ENCODE peak calls at places on chromosomes 16 and 17, in five cellular contexts. One of them, this sample, is unnamed.

GRCh38 chr17:3985800-3986199 is 21.6 kb upstream of the ATP2A3 start:
- DNase-seq in heart left ventricle: no peak
- DNase-seq in cardiac muscle cell: no peak
- DNase-seq in CD4-positive, CD25-positive, alpha-beta regulatory T cell: no peak
- DNase-seq in heart right ventricle: no peak
- DNase-seq in this sample: no peak

GRCh38 chr17:40440166-40440565 is 3.1 kb upstream of the IGFBP4 start:
- DNase-seq in heart left ventricle: no peak
- DNase-seq in cardiac muscle cell: no peak
- DNase-seq in CD4-positive, CD25-positive, alpha-beta regulatory T cell: no peak
- DNase-seq in heart right ventricle: no peak
- DNase-seq in this sample: no peak

GRCh38 chr16:11092788-11093577 is 148.6 kb downstream of the CLEC16A start:
- DNase-seq in heart left ventricle: peak; percentile 17
- DNase-seq in cardiac muscle cell: no peak
- DNase-seq in CD4-positive, CD25-positive, alpha-beta regulatory T cell: no peak
- DNase-seq in heart right ventricle: no peak
- DNase-seq in this sample: no peak

GRCh38 chr17:28004344-28004743 is 38.1 kb upstream of the NLK start:
- DNase-seq in heart left ventricle: no peak
- DNase-seq in cardiac muscle cell: no peak
- DNase-seq in CD4-positive, CD25-positive, alpha-beta regulatory T cell: no peak
- DNase-seq in heart right ventricle: no peak
- DNase-seq in this sample: no peak

GRCh38 chr17:40564883-40565744 is at the start of gene CCR7:
- DNase-seq in heart left ventricle: no peak
- DNase-seq in cardiac muscle cell: no peak
- DNase-seq in CD4-positive, CD25-positive, alpha-beta regulatory T cell: peak; percentile 83
- DNase-seq in heart right ventricle: no peak
- DNase-seq in this sample: peak; percentile 94

GRCh38 chr17:27940503-27940902 is 47.3 kb upstream of the LYRM9 start:
- DNase-seq in heart left ventricle: no peak
- DNase-seq in cardiac muscle cell: no peak
- DNase-seq in CD4-positive, CD25-positive, alpha-beta regulatory T cell: no peak
- DNase-seq in heart right ventricle: no peak
- DNase-seq in this sample: peak; percentile 51

GRCh38 chr16:85789773-85790172 is 9.6 kb downstream of the EMC8 start:
- DNase-seq in heart left ventricle: no peak
- DNase-seq in cardiac muscle cell: no peak
- DNase-seq in CD4-positive, CD25-positive, alpha-beta regulatory T cell: no peak
- DNase-seq in heart right ventricle: no peak
- DNase-seq in this sample: no peak

GRCh38 chr16:897701-898100 is 73.1 kb downstream of the LMF1 start:
- DNase-seq in heart left ventricle: no peak
- DNase-seq in cardiac muscle cell: no peak
- DNase-seq in CD4-positive, CD25-positive, alpha-beta regulatory T cell: no peak
- DNase-seq in heart right ventricle: no peak
- DNase-seq in this sample: no peak

GRCh38 chr16:11916524-11917285 is 949 bp upstream of the GSPT1 start:
- DNase-seq in heart left ventricle: no peak
- DNase-seq in cardiac muscle cell: peak; percentile 12
- DNase-seq in CD4-positive, CD25-positive, alpha-beta regulatory T cell: no peak
- DNase-seq in heart right ventricle: no peak
- DNase-seq in this sample: no peak

GRCh38 chr16:51440096-51440495 is 289.0 kb upstream of the SALL1 start:
- DNase-seq in heart left ventricle: no peak
- DNase-seq in cardiac muscle cell: no peak
- DNase-seq in CD4-positive, CD25-positive, alpha-beta regulatory T cell: no peak
- DNase-seq in heart right ventricle: no peak
- DNase-seq in this sample: no peak

GRCh38 chr16:9850716-9851115 is 331.5 kb downstream of the GRIN2A start:
- DNase-seq in heart left ventricle: no peak
- DNase-seq in cardiac muscle cell: no peak
- DNase-seq in CD4-positive, CD25-positive, alpha-beta regulatory T cell: no peak
- DNase-seq in heart right ventricle: no peak
- DNase-seq in this sample: no peak

GRCh38 chr17:17849863-17850373 is 13.1 kb upstream of the SREBF1 start:
- DNase-seq in heart left ventricle: peak; percentile 61
- DNase-seq in cardiac muscle cell: peak; percentile 68
- DNase-seq in CD4-positive, CD25-positive, alpha-beta regulatory T cell: peak; percentile 43
- DNase-seq in heart right ventricle: no peak
- DNase-seq in this sample: peak; percentile 75

GRCh38 chr16:49355923-49356665 is 17.5 kb upstream of the C16orf78 start:
- DNase-seq in heart left ventricle: no peak
- DNase-seq in cardiac muscle cell: no peak
- DNase-seq in CD4-positive, CD25-positive, alpha-beta regulatory T cell: no peak
- DNase-seq in heart right ventricle: peak; percentile 28
- DNase-seq in this sample: peak; percentile 46

GRCh38 chr17:75897076-75898019 is 597 bp upstream of the TRIM65 start:
- DNase-seq in heart left ventricle: no peak
- DNase-seq in cardiac muscle cell: no peak
- DNase-seq in CD4-positive, CD25-positive, alpha-beta regulatory T cell: no peak
- DNase-seq in heart right ventricle: no peak
- DNase-seq in this sample: peak; percentile 60

GRCh38 chr16:85859818-85860125 is 39.2 kb upstream of the IRF8 start:
- DNase-seq in heart left ventricle: no peak
- DNase-seq in cardiac muscle cell: no peak
- DNase-seq in CD4-positive, CD25-positive, alpha-beta regulatory T cell: no peak
- DNase-seq in heart right ventricle: no peak
- DNase-seq in this sample: no peak

GRCh38 chr17:33436321-33436720 is 143.2 kb upstream of the ASIC2 start:
- DNase-seq in heart left ventricle: no peak
- DNase-seq in cardiac muscle cell: peak; percentile 45
- DNase-seq in CD4-positive, CD25-positive, alpha-beta regulatory T cell: no peak
- DNase-seq in heart right ventricle: no peak
- DNase-seq in this sample: no peak

GRCh38 chr16:50603206-50604064 is 55.2 kb downstream of the NKD1 start:
- DNase-seq in heart left ventricle: peak; percentile 49
- DNase-seq in cardiac muscle cell: peak; percentile 69
- DNase-seq in CD4-positive, CD25-positive, alpha-beta regulatory T cell: no peak
- DNase-seq in heart right ventricle: no peak
- DNase-seq in this sample: no peak

GRCh38 chr16:82936941-82937551 is 310.3 kb downstream of the CDH13 start:
- DNase-seq in heart left ventricle: no peak
- DNase-seq in cardiac muscle cell: peak; percentile 59
- DNase-seq in CD4-positive, CD25-positive, alpha-beta regulatory T cell: no peak
- DNase-seq in heart right ventricle: no peak
- DNase-seq in this sample: no peak

GRCh38 chr17:37672545-37673078 is 29.4 kb upstream of the DDX52 start:
- DNase-seq in heart left ventricle: no peak
- DNase-seq in cardiac muscle cell: no peak
- DNase-seq in CD4-positive, CD25-positive, alpha-beta regulatory T cell: no peak
- DNase-seq in heart right ventricle: no peak
- DNase-seq in this sample: no peak

GRCh38 chr17:65627892-65628622 is 66.6 kb upstream of the AXIN2 start:
- DNase-seq in heart left ventricle: no peak
- DNase-seq in cardiac muscle cell: peak; percentile 24
- DNase-seq in CD4-positive, CD25-positive, alpha-beta regulatory T cell: no peak
- DNase-seq in heart right ventricle: no peak
- DNase-seq in this sample: peak; percentile 79

GRCh38 chr16:69848635-69849545 is 86.8 kb downstream of the WWP2 start:
- DNase-seq in heart left ventricle: peak; percentile 95
- DNase-seq in cardiac muscle cell: peak; percentile 91
- DNase-seq in CD4-positive, CD25-positive, alpha-beta regulatory T cell: no peak
- DNase-seq in heart right ventricle: peak; percentile 82
- DNase-seq in this sample: peak; percentile 18

GRCh38 chr17:51610155-51610554 is 349.8 kb downstream of the UTP18 start:
- DNase-seq in heart left ventricle: no peak
- DNase-seq in cardiac muscle cell: no peak
- DNase-seq in CD4-positive, CD25-positive, alpha-beta regulatory T cell: no peak
- DNase-seq in heart right ventricle: no peak
- DNase-seq in this sample: no peak

GRCh38 chr16:50735629-50736122 is 6.2 kb upstream of the CYLD start:
- DNase-seq in heart left ventricle: no peak
- DNase-seq in cardiac muscle cell: no peak
- DNase-seq in CD4-positive, CD25-positive, alpha-beta regulatory T cell: no peak
- DNase-seq in heart right ventricle: no peak
- DNase-seq in this sample: no peak

GRCh38 chr17:41308918-41309359 is at the start of gene KRTAP16-1:
- DNase-seq in heart left ventricle: no peak
- DNase-seq in cardiac muscle cell: no peak
- DNase-seq in CD4-positive, CD25-positive, alpha-beta regulatory T cell: peak; percentile 22
- DNase-seq in heart right ventricle: no peak
- DNase-seq in this sample: peak; percentile 45

GRCh38 chr17:50144845-50145531 is 5.5 kb downstream of the PPP1R9B start:
- DNase-seq in heart left ventricle: peak; percentile 59
- DNase-seq in cardiac muscle cell: no peak
- DNase-seq in CD4-positive, CD25-positive, alpha-beta regulatory T cell: no peak
- DNase-seq in heart right ventricle: peak; percentile 66
- DNase-seq in this sample: no peak

GRCh38 chr17:65332375-65332774 is 195.2 kb downstream of the RGS9 start:
- DNase-seq in heart left ventricle: no peak
- DNase-seq in cardiac muscle cell: peak; percentile 42
- DNase-seq in CD4-positive, CD25-positive, alpha-beta regulatory T cell: no peak
- DNase-seq in heart right ventricle: no peak
- DNase-seq in this sample: no peak

GRCh38 chr17:46193246-46193625 is at the start of gene KANSL1:
- DNase-seq in heart left ventricle: peak; percentile 94
- DNase-seq in cardiac muscle cell: peak; percentile 97
- DNase-seq in CD4-positive, CD25-positive, alpha-beta regulatory T cell: peak; percentile 87
- DNase-seq in heart right ventricle: peak; percentile 88
- DNase-seq in this sample: peak; percentile 80

GRCh38 chr16:87206646-87207451 is 110.3 kb downstream of the C16orf95 start:
- DNase-seq in heart left ventricle: peak; percentile 37
- DNase-seq in cardiac muscle cell: peak; percentile 51
- DNase-seq in CD4-positive, CD25-positive, alpha-beta regulatory T cell: no peak
- DNase-seq in heart right ventricle: no peak
- DNase-seq in this sample: no peak

GRCh38 chr16:27754788-27755690 is 205.1 kb downstream of the KATNIP start:
- DNase-seq in heart left ventricle: no peak
- DNase-seq in cardiac muscle cell: no peak
- DNase-seq in CD4-positive, CD25-positive, alpha-beta regulatory T cell: no peak
- DNase-seq in heart right ventricle: no peak
- DNase-seq in this sample: no peak

GRCh38 chr17:17874478-17874877 is 37.7 kb upstream of the SREBF1 start:
- DNase-seq in heart left ventricle: peak; percentile 62
- DNase-seq in cardiac muscle cell: peak; percentile 4
- DNase-seq in CD4-positive, CD25-positive, alpha-beta regulatory T cell: no peak
- DNase-seq in heart right ventricle: no peak
- DNase-seq in this sample: no peak

GRCh38 chr17:82696916-82697807 is 1.3 kb downstream of the RAB40B start:
- DNase-seq in heart left ventricle: peak; percentile 37
- DNase-seq in cardiac muscle cell: no peak
- DNase-seq in CD4-positive, CD25-positive, alpha-beta regulatory T cell: no peak
- DNase-seq in heart right ventricle: no peak
- DNase-seq in this sample: no peak

GRCh38 chr16:65195998-65196397 is 74.1 kb upstream of the CDH11 start:
- DNase-seq in heart left ventricle: no peak
- DNase-seq in cardiac muscle cell: peak; percentile 18
- DNase-seq in CD4-positive, CD25-positive, alpha-beta regulatory T cell: no peak
- DNase-seq in heart right ventricle: no peak
- DNase-seq in this sample: no peak

GRCh38 chr17:15490634-15491261 is 23.3 kb upstream of the CDRT4 start:
- DNase-seq in heart left ventricle: peak; percentile 86
- DNase-seq in cardiac muscle cell: peak; percentile 65
- DNase-seq in CD4-positive, CD25-positive, alpha-beta regulatory T cell: no peak
- DNase-seq in heart right ventricle: peak; percentile 71
- DNase-seq in this sample: peak; percentile 86
- H3K27ac ChIP-seq in heart left ventricle: peak overlapping the region; percentile 78
- H3K27ac ChIP-seq in cardiac muscle cell: peak overlapping the region; percentile 6
- H3K27ac ChIP-seq in CD4-positive, CD25-positive, alpha-beta regulatory T cell: no peak overlapping the region
- H3K27ac ChIP-seq in heart right ventricle: peak overlapping the region; percentile 58
- H3K27ac ChIP-seq in this sample: peak overlapping the region; percentile 53

GRCh38 chr17:16534236-16534635 is 34.8 kb downstream of the ZNF287 start:
- DNase-seq in heart left ventricle: no peak
- DNase-seq in cardiac muscle cell: peak; percentile 23
- DNase-seq in CD4-positive, CD25-positive, alpha-beta regulatory T cell: no peak
- DNase-seq in heart right ventricle: no peak
- DNase-seq in this sample: no peak

GRCh38 chr17:16527298-16527697 is 35.3 kb upstream of the LRRC75A start:
- DNase-seq in heart left ventricle: no peak
- DNase-seq in cardiac muscle cell: no peak
- DNase-seq in CD4-positive, CD25-positive, alpha-beta regulatory T cell: no peak
- DNase-seq in heart right ventricle: no peak
- DNase-seq in this sample: no peak

DNA sequence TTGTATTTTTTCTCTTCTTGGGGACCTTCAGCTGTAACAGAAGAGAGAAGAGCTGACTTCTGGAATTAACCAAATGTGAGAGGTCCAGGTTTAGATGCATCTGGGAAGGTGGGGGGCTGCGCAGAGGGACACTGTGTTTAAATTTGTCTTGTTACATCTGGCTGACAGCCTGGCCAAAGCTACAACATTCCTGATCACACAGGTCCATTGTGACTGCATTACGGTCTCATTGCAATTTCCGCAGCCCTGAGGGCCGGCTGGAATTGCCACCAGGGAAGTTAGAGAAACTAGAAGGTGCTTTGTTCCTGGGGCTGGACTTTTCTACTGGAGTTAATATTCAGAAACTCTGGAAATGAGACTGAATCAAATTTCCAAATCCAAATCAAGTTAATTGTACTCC is 37.9 kb upstream of the LRRC75A start:
- DNase-seq in heart left ventricle: no peak
- DNase-seq in cardiac muscle cell: no peak
- DNase-seq in CD4-positive, CD25-positive, alpha-beta regulatory T cell: no peak
- DNase-seq in heart right ventricle: no peak
- DNase-seq in this sample: no peak
- H3K27ac ChIP-seq in heart left ventricle: no peak overlapping the region
- H3K27ac ChIP-seq in cardiac muscle cell: no peak overlapping the region
- H3K27ac ChIP-seq in CD4-positive, CD25-positive, alpha-beta regulatory T cell: no peak overlapping the region
- H3K27ac ChIP-seq in heart right ventricle: no peak overlapping the region
- H3K27ac ChIP-seq in this sample: no peak overlapping the region

GRCh38 chr16:84643677-84644076 is 4.6 kb upstream of the KLHL36 start:
- DNase-seq in heart left ventricle: no peak
- DNase-seq in cardiac muscle cell: no peak
- DNase-seq in CD4-positive, CD25-positive, alpha-beta regulatory T cell: no peak
- DNase-seq in heart right ventricle: no peak
- DNase-seq in this sample: no peak
- H3K27ac ChIP-seq in heart left ventricle: peak overlapping the region; percentile 85
- H3K27ac ChIP-seq in cardiac muscle cell: no peak overlapping the region
- H3K27ac ChIP-seq in CD4-positive, CD25-positive, alpha-beta regulatory T cell: no peak overlapping the region
- H3K27ac ChIP-seq in heart right ventricle: no peak overlapping the region
- H3K27ac ChIP-seq in this sample: peak overlapping the region; percentile 39

GRCh38 chr17:55284944-55285339 is 20.2 kb downstream of the HLF start:
- DNase-seq in heart left ventricle: no peak
- DNase-seq in cardiac muscle cell: no peak
- DNase-seq in CD4-positive, CD25-positive, alpha-beta regulatory T cell: no peak
- DNase-seq in heart right ventricle: no peak
- DNase-seq in this sample: no peak

GRCh38 chr17:55282379-55282702 is 17.6 kb downstream of the HLF start:
- DNase-seq in heart left ventricle: no peak
- DNase-seq in cardiac muscle cell: no peak
- DNase-seq in CD4-positive, CD25-positive, alpha-beta regulatory T cell: no peak
- DNase-seq in heart right ventricle: no peak
- DNase-seq in this sample: no peak

GRCh38 chr17:55284001-55284884 is 19.5 kb downstream of the HLF start:
- DNase-seq in heart left ventricle: no peak
- DNase-seq in cardiac muscle cell: no peak
- DNase-seq in CD4-positive, CD25-positive, alpha-beta regulatory T cell: no peak
- DNase-seq in heart right ventricle: no peak
- DNase-seq in this sample: peak; percentile 48

GRCh38 chr17:55281592-55282378 is 17.0 kb downstream of the HLF start:
- DNase-seq in heart left ventricle: no peak
- DNase-seq in cardiac muscle cell: no peak
- DNase-seq in CD4-positive, CD25-positive, alpha-beta regulatory T cell: no peak
- DNase-seq in heart right ventricle: no peak
- DNase-seq in this sample: no peak

GRCh38 chr17:55283256-55283965 is 18.7 kb downstream of the HLF start:
- DNase-seq in heart left ventricle: no peak
- DNase-seq in cardiac muscle cell: no peak
- DNase-seq in CD4-positive, CD25-positive, alpha-beta regulatory T cell: no peak
- DNase-seq in heart right ventricle: no peak
- DNase-seq in this sample: no peak
- H3K27ac ChIP-seq in heart left ventricle: peak overlapping the region; percentile 88
- H3K27ac ChIP-seq in cardiac muscle cell: no peak overlapping the region
- H3K27ac ChIP-seq in CD4-positive, CD25-positive, alpha-beta regulatory T cell: no peak overlapping the region
- H3K27ac ChIP-seq in heart right ventricle: peak overlapping the region; percentile 94
- H3K27ac ChIP-seq in this sample: peak overlapping the region; percentile 89

This sample was measured in Peyer's patch.